ENCODE peak calls at places on chromosomes 3 and 15, in seven cellular contexts. B, V, S, L, R, Z and O are unnamed samples.

GRCh38 chr3:153289334-153289808 is 127.3 kb downstream of the RAP2B start:
- DNase-seq in L (no peak), V (no peak), B (no peak), Z (peak; percentile 84), R (no peak), S (no peak), O (no peak)

GRCh38 chr3:154304116-154304786 is 20.0 kb downstream of the DHX36 start:
- DNase-seq in R (no peak), L (no peak), S (no peak), V (no peak), B (no peak), Z (peak; percentile 33), O (no peak)

GRCh38 chr3:10423171-10423882 is 82.1 kb downstream of the ATP2B2 start:
- DNase-seq in Z (no peak), L (no peak), S (no peak), B (peak; percentile 62), R (no peak), V (no peak), O (no peak)

GRCh38 chr3:186520957-186521842 is 23.0 kb downstream of the CRYGS start:
- DNase-seq in V (peak; percentile 59), S (no peak), R (no peak), Z (no peak), L (no peak), B (peak; percentile 34), O (peak; percentile 76)

GRCh38 chr15:65829150-65829764 is 37.2 kb upstream of the DENND4A start:
- DNase-seq in S (no peak), Z (peak; percentile 47), L (peak; percentile 33), R (no peak), B (peak; percentile 62), V (peak; percentile 51), O (no peak)

GRCh38 chr3:115960799-115961198 is 337.5 kb downstream of the GAP43 start:
- DNase-seq in Z (no peak), B (no peak), V (no peak), L (no peak), R (no peak), S (no peak), O (no peak)

GRCh38 chr3:127714151-127714571 is 41.4 kb downstream of the ABTB1 start:
- DNase-seq in L (no peak), R (no peak), B (no peak), V (no peak), Z (no peak), S (no peak), O (no peak)

GRCh38 chr3:189652042-189652441 is 20.9 kb downstream of the TP63 start:
- DNase-seq in B (peak; percentile 62), S (no peak), V (no peak), L (no peak), R (no peak), Z (peak; percentile 40), O (no peak)

GRCh38 chr3:146577662-146578061 is 27.5 kb downstream of the PLSCR5 start:
- DNase-seq in B (peak; percentile 53), R (no peak), S (peak; percentile 2), Z (peak; percentile 68), V (no peak), L (peak; percentile 28), O (no peak)

GRCh38 chr3:190265795-190266194 is 56.5 kb downstream of the CLDN1 start:
- DNase-seq in R (no peak), L (no peak), S (no peak), Z (peak; percentile 37), V (no peak), B (no peak), O (no peak)

GRCh38 chr3:4984511-4984864 is 5.3 kb downstream of the BHLHE40 start:
- DNase-seq in V (no peak), R (no peak), Z (no peak), L (no peak), S (no peak), B (no peak), O (no peak)

GRCh38 chr3:151216641-151217040 is 13.6 kb upstream of the GPR171 start:
- DNase-seq in L (no peak), R (no peak), Z (no peak), V (no peak), B (no peak), S (no peak), O (no peak)

GRCh38 chr3:194006102-194006501 is 129.8 kb upstream of the HES1 start:
- DNase-seq in R (no peak), S (no peak), L (no peak), Z (no peak), V (no peak), B (peak; percentile 21), O (no peak)

GRCh38 chr15:92429378-92430066 is 35.8 kb downstream of the ST8SIA2 start:
- DNase-seq in R (no peak), Z (peak; percentile 15), L (no peak), S (no peak), V (no peak), B (peak; percentile 61), O (no peak)